ENCODE peak calls at places on chromosomes 13 and 19, in four cellular contexts. One of them, this sample, is unnamed.

GRCh38 chr13:67156718-67157049 is 73.5 kb downstream of the PCDH9 start:
- DNase-seq in body of pancreas: no peak
- DNase-seq in CD4-positive, CD25-positive, alpha-beta regulatory T cell: no peak
- DNase-seq in thoracic aorta: no peak
- DNase-seq in this sample: no peak

GRCh38 chr19:12841094-12841493 is 2.8 kb downstream of the MAST1 start:
- DNase-seq in body of pancreas: peak; percentile 22
- DNase-seq in CD4-positive, CD25-positive, alpha-beta regulatory T cell: no peak
- DNase-seq in thoracic aorta: no peak
- DNase-seq in this sample: no peak

GRCh38 chr19:39539165-39539518 is 819 bp downstream of the EID2 start:
- DNase-seq in body of pancreas: no peak
- DNase-seq in CD4-positive, CD25-positive, alpha-beta regulatory T cell: peak; percentile 34
- DNase-seq in thoracic aorta: no peak
- DNase-seq in this sample: no peak

GRCh38 chr19:46967578-46968018 is 52.0 kb upstream of the NPAS1 start:
- DNase-seq in body of pancreas: no peak
- DNase-seq in CD4-positive, CD25-positive, alpha-beta regulatory T cell: peak; percentile 74
- DNase-seq in thoracic aorta: no peak
- DNase-seq in this sample: peak; percentile 75

GRCh38 chr19:41321600-41322270 is 11.8 kb downstream of the CCDC97 start:
- DNase-seq in body of pancreas: no peak
- DNase-seq in CD4-positive, CD25-positive, alpha-beta regulatory T cell: no peak
- DNase-seq in thoracic aorta: no peak
- DNase-seq in this sample: no peak

GRCh38 chr19:45558399-45558878 is 26.2 kb downstream of the OPA3 start:
- DNase-seq in body of pancreas: peak; percentile 53
- DNase-seq in CD4-positive, CD25-positive, alpha-beta regulatory T cell: peak; percentile 83
- DNase-seq in thoracic aorta: no peak
- DNase-seq in this sample: peak; percentile 63

GRCh38 chr13:22744688-22745452 is 435.9 kb upstream of the SGCG start:
- DNase-seq in body of pancreas: no peak
- DNase-seq in CD4-positive, CD25-positive, alpha-beta regulatory T cell: no peak
- DNase-seq in thoracic aorta: no peak
- DNase-seq in this sample: no peak

GRCh38 chr13:23796546-23796945 is 92.7 kb downstream of the MIPEP start:
- DNase-seq in body of pancreas: no peak
- DNase-seq in CD4-positive, CD25-positive, alpha-beta regulatory T cell: no peak
- DNase-seq in thoracic aorta: no peak
- DNase-seq in this sample: no peak

GRCh38 chr19:3270908-3271307 is 46.4 kb downstream of the CELF5 start:
- DNase-seq in body of pancreas: no peak
- DNase-seq in CD4-positive, CD25-positive, alpha-beta regulatory T cell: peak; percentile 64
- DNase-seq in thoracic aorta: no peak
- DNase-seq in this sample: no peak

GRCh38 chr19:21569497-21569870 is 64.1 kb downstream of the ZNF429 start:
- DNase-seq in body of pancreas: peak; percentile 67
- DNase-seq in CD4-positive, CD25-positive, alpha-beta regulatory T cell: peak; percentile 77
- DNase-seq in thoracic aorta: no peak
- DNase-seq in this sample: no peak

GRCh38 chr19:5358173-5358800 is 17.7 kb upstream of the PTPRS start:
- DNase-seq in body of pancreas: no peak
- DNase-seq in CD4-positive, CD25-positive, alpha-beta regulatory T cell: no peak
- DNase-seq in thoracic aorta: no peak
- DNase-seq in this sample: no peak

GRCh38 chr19:10748924-10749434 is 31.1 kb downstream of the DNM2 start:
- DNase-seq in body of pancreas: peak; percentile 85
- DNase-seq in CD4-positive, CD25-positive, alpha-beta regulatory T cell: no peak
- DNase-seq in thoracic aorta: no peak
- DNase-seq in this sample: peak; percentile 39

GRCh38 chr13:31090921-31091624 is 70.6 kb downstream of the HSPH1 start:
- DNase-seq in body of pancreas: no peak
- DNase-seq in CD4-positive, CD25-positive, alpha-beta regulatory T cell: peak; percentile 9
- DNase-seq in thoracic aorta: no peak
- DNase-seq in this sample: no peak

GRCh38 chr19:13741893-13742292 is 22.4 kb upstream of the MRI1 start:
- DNase-seq in body of pancreas: no peak
- DNase-seq in CD4-positive, CD25-positive, alpha-beta regulatory T cell: no peak
- DNase-seq in thoracic aorta: no peak
- DNase-seq in this sample: no peak

DNA sequence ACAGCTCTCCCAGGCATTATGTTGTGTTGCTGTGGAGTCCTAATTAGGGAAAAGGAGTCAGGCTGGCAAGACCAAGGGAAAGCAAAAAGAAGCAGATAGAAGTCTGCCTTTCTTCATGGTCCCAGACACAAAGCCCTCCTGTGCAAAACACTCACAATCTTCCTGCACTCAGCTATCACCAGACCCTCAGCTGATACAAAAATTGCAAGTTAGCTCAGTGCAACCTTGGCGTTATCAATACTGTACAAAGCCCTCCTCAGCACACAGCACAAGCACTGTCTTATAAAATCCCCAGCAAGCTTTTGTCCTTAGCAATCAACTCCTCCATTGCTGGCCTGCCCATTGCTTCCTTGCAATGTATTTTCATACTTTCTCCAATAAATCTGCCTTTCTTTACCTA is 3.2 kb downstream of the OR7C2 start:
- DNase-seq in body of pancreas: no peak
- DNase-seq in CD4-positive, CD25-positive, alpha-beta regulatory T cell: no peak
- DNase-seq in thoracic aorta: no peak
- DNase-seq in this sample: no peak
- H3K27ac ChIP-seq in body of pancreas: no peak overlapping the region
- H3K27ac ChIP-seq in CD4-positive, CD25-positive, alpha-beta regulatory T cell: no peak overlapping the region
- H3K27ac ChIP-seq in thoracic aorta: no peak overlapping the region
- H3K27ac ChIP-seq in this sample: no peak overlapping the region

DNA sequence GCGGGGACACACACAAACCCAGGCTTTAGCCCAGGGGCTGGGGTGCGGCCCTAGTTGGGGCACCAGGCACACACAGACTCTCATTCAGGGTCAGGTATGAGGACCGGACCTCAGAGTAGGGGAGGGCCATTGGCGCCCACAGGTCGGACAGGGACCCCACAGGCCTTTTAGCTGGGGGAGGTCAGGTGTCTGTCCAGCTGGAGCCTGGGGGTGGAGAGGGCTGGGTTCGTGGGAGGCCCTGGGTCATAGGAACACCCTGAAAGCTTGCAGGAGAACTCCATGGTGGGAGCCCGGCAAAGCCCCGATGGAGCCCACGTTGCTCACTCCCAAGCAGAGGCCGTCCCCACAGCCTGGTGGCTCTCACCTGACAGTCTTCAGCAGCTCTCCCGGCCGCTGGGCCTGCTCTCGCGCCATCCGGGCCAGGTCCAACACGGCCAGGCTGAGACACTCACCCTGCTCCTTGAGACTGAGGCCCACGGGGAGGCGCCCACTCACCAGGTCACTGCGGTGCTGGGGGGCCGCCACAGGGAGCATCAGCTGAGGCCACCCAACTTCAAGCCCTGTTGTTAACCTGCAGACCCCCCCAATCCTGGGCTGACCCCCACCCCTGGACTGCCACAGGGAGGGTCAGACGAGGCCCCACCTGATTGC is 5.0 kb downstream of the JAK3 start:
- DNase-seq in body of pancreas: no peak
- DNase-seq in CD4-positive, CD25-positive, alpha-beta regulatory T cell: no peak
- DNase-seq in thoracic aorta: no peak
- DNase-seq in this sample: no peak
- H3K4me1 ChIP-seq in body of pancreas: peaks cover 15% of the 10 kb centered on the region
- H3K4me1 ChIP-seq in CD4-positive, CD25-positive, alpha-beta regulatory T cell: peaks cover 34% of the 10 kb centered on the region
- H3K4me1 ChIP-seq in thoracic aorta: peaks cover 12% of the 10 kb centered on the region
- H3K4me1 ChIP-seq in this sample: peaks cover 3% of the 10 kb centered on the region

GRCh38 chr13:110394371-110394841 is 87.3 kb downstream of the COL4A2 start:
- DNase-seq in body of pancreas: no peak
- DNase-seq in CD4-positive, CD25-positive, alpha-beta regulatory T cell: no peak
- DNase-seq in thoracic aorta: no peak
- DNase-seq in this sample: no peak

GRCh38 chr13:110390572-110390971 is 83.5 kb downstream of the COL4A2 start:
- DNase-seq in body of pancreas: no peak
- DNase-seq in CD4-positive, CD25-positive, alpha-beta regulatory T cell: no peak
- DNase-seq in thoracic aorta: no peak
- DNase-seq in this sample: no peak

GRCh38 chr13:110391273-110391672 is 84.2 kb downstream of the COL4A2 start:
- DNase-seq in body of pancreas: no peak
- DNase-seq in CD4-positive, CD25-positive, alpha-beta regulatory T cell: no peak
- DNase-seq in thoracic aorta: no peak
- DNase-seq in this sample: no peak

GRCh38 chr13:110393761-110394160 is 86.7 kb downstream of the COL4A2 start:
- DNase-seq in body of pancreas: no peak
- DNase-seq in CD4-positive, CD25-positive, alpha-beta regulatory T cell: no peak
- DNase-seq in thoracic aorta: no peak
- DNase-seq in this sample: no peak

DNA sequence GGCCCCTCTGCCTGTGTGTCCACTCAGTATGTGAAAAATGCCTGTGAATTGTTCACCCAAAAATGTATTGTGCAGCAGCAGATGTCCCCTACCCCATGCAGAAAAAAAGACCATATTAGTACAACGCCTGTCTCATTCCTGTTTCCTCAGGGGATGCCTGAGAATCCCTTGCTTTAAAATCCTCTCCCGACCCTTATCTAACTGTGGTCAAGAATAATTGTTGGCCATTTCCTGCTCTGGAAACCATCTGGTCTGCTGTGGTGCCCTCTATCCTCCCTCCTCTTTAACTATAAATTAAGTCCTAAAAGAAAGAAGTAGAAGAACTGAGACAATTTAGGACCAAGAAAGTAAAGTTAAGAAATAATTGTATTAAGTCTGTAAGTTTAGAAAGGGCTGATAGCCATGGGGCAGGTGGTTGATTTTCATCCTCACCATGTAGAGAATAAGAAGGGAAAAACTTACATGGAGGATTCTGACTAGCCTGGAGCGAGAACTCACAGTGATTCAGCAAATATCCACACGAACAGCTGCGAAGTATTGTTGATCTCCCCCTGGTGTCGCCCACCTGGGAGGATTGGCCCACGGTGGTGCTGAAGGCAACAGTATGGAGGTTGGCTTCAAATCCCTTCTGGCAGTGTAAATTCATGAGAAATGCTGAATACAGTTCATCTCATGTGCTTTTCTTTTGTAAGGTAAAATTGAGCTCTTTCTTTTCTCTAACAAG is 85.6 kb downstream of the COL4A2 start:
- DNase-seq in body of pancreas: no peak
- DNase-seq in CD4-positive, CD25-positive, alpha-beta regulatory T cell: no peak
- DNase-seq in thoracic aorta: no peak
- DNase-seq in this sample: no peak
- H3K27ac ChIP-seq in body of pancreas: no peak overlapping the region
- H3K27ac ChIP-seq in CD4-positive, CD25-positive, alpha-beta regulatory T cell: no peak overlapping the region
- H3K27ac ChIP-seq in thoracic aorta: peak overlapping the region; percentile 99
- H3K27ac ChIP-seq in this sample: peak overlapping the region; percentile 10

GRCh38 chr13:114118763-114119123 is 13.7 kb downstream of the RASA3 start:
- DNase-seq in body of pancreas: peak; percentile 63
- DNase-seq in CD4-positive, CD25-positive, alpha-beta regulatory T cell: no peak
- DNase-seq in thoracic aorta: no peak
- DNase-seq in this sample: no peak

GRCh38 chr13:114120486-114121430 is 11.7 kb downstream of the RASA3 start:
- DNase-seq in body of pancreas: no peak
- DNase-seq in CD4-positive, CD25-positive, alpha-beta regulatory T cell: no peak
- DNase-seq in thoracic aorta: no peak
- DNase-seq in this sample: no peak

GRCh38 chr13:114116734-114117133 is 15.7 kb downstream of the RASA3 start:
- DNase-seq in body of pancreas: no peak
- DNase-seq in CD4-positive, CD25-positive, alpha-beta regulatory T cell: no peak
- DNase-seq in thoracic aorta: no peak
- DNase-seq in this sample: no peak

GRCh38 chr13:114118086-114118762 is 14.2 kb downstream of the RASA3 start:
- DNase-seq in body of pancreas: no peak
- DNase-seq in CD4-positive, CD25-positive, alpha-beta regulatory T cell: no peak
- DNase-seq in thoracic aorta: no peak
- DNase-seq in this sample: no peak

DNA sequence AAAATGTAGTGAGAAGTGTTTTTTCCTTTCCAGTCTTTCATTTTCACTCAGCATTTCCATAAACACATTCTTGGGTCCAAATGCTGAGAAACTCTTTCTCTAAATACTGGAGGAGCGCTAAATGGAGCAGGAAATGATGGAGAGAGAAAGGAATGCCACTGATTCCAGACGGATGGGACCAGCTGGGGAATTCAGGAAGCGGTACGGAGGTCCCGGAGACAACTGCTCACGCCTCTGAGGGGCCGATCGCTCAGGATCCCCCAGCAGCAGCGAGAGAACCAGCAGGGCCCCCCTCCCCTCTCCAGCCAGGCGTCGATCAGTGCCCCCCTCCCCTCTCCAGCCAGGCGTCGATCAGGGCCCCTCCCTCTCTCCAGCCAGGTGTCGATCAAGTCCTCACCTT is 13.2 kb downstream of the RASA3 start:
- DNase-seq in body of pancreas: no peak
- DNase-seq in CD4-positive, CD25-positive, alpha-beta regulatory T cell: no peak
- DNase-seq in thoracic aorta: no peak
- DNase-seq in this sample: no peak
- H3K4me1 ChIP-seq in body of pancreas: peaks cover 26% of the 10 kb centered on the region
- H3K4me1 ChIP-seq in CD4-positive, CD25-positive, alpha-beta regulatory T cell: peaks cover 78% of the 10 kb centered on the region
- H3K4me1 ChIP-seq in thoracic aorta: peaks cover 26% of the 10 kb centered on the region
- H3K4me1 ChIP-seq in this sample: peaks cover 4% of the 10 kb centered on the region

GRCh38 chr19:56145698-56146097 is 4.6 kb downstream of the ZNF444 start:
- DNase-seq in body of pancreas: peak; percentile 60
- DNase-seq in CD4-positive, CD25-positive, alpha-beta regulatory T cell: no peak
- DNase-seq in thoracic aorta: no peak
- DNase-seq in this sample: no peak

GRCh38 chr19:56142897-56143434 is 1.9 kb downstream of the ZNF444 start:
- DNase-seq in body of pancreas: no peak
- DNase-seq in CD4-positive, CD25-positive, alpha-beta regulatory T cell: no peak
- DNase-seq in thoracic aorta: no peak
- DNase-seq in this sample: no peak

GRCh38 chr19:56146904-56147303 is 5.8 kb downstream of the ZNF444 start:
- DNase-seq in body of pancreas: peak; percentile 57
- DNase-seq in CD4-positive, CD25-positive, alpha-beta regulatory T cell: no peak
- DNase-seq in thoracic aorta: no peak
- DNase-seq in this sample: no peak

GRCh38 chr19:56144396-56144795 is 3.3 kb downstream of the ZNF444 start:
- DNase-seq in body of pancreas: peak; percentile 47
- DNase-seq in CD4-positive, CD25-positive, alpha-beta regulatory T cell: no peak
- DNase-seq in thoracic aorta: no peak
- DNase-seq in this sample: no peak

GRCh38 chr19:56144816-56145215 is 3.7 kb downstream of the ZNF444 start:
- DNase-seq in body of pancreas: no peak
- DNase-seq in CD4-positive, CD25-positive, alpha-beta regulatory T cell: no peak
- DNase-seq in thoracic aorta: no peak
- DNase-seq in this sample: no peak
- H3K27ac ChIP-seq in body of pancreas: peak overlapping the region; percentile 95
- H3K27ac ChIP-seq in CD4-positive, CD25-positive, alpha-beta regulatory T cell: no peak overlapping the region
- H3K27ac ChIP-seq in thoracic aorta: no peak overlapping the region
- H3K27ac ChIP-seq in this sample: no peak overlapping the region

GRCh38 chr13:44293354-44293753 is 80.3 kb upstream of the SERP2 start:
- DNase-seq in body of pancreas: no peak
- DNase-seq in CD4-positive, CD25-positive, alpha-beta regulatory T cell: no peak
- DNase-seq in thoracic aorta: no peak
- DNase-seq in this sample: no peak
- H3K4me1 ChIP-seq in body of pancreas: no peaks in the 10 kb centered on the region
- H3K4me1 ChIP-seq in CD4-positive, CD25-positive, alpha-beta regulatory T cell: peaks cover 3% of the 10 kb centered on the region
- H3K4me1 ChIP-seq in thoracic aorta: peaks cover 52% of the 10 kb centered on the region
- H3K4me1 ChIP-seq in this sample: no peaks in the 10 kb centered on the region

GRCh38 chr19:53977429-53977990 is 13.9 kb upstream of the CACNG6 start:
- DNase-seq in body of pancreas: peak; percentile 76
- DNase-seq in CD4-positive, CD25-positive, alpha-beta regulatory T cell: peak; percentile 64
- DNase-seq in thoracic aorta: peak; percentile 62
- DNase-seq in this sample: peak; percentile 66
- H3K27ac ChIP-seq in body of pancreas: no peak overlapping the region
- H3K27ac ChIP-seq in CD4-positive, CD25-positive, alpha-beta regulatory T cell: no peak overlapping the region
- H3K27ac ChIP-seq in thoracic aorta: no peak overlapping the region
- H3K27ac ChIP-seq in this sample: no peak overlapping the region